ENCODE peak calls at places on chromosomes 2 and 18, in six cellular contexts. J, H, X, W, O and B are unnamed samples. For H3K36me3, the result is how much of the 10 kb centered on the place peaks cover.

GRCh38 chr2:37230581-37230980 is 815 bp downstream of the CEBPZ start:
- DNase-seq in W (peak), J (no peak), O (no peak), H (peak), X (no peak), B (no peak)

GRCh38 chr2:112784199-112785189 is at the start of gene IL1A:
- DNase-seq in W (peak), O (peak), H (peak), J (peak), X (no peak), B (peak)

GRCh38 chr2:150425121-150425559 is 62.3 kb downstream of the RND3 start:
- DNase-seq in J (peak), X (peak), W (peak), O (no peak), H (peak), B (peak)

GRCh38 chr2:96157649-96158553 is 12.7 kb upstream of the DUSP2 start:
- DNase-seq in X (no peak), H (no peak), W (no peak), O (peak), J (no peak), B (no peak)

GRCh38 chr2:168097431-168097830 is 150.0 kb downstream of the STK39 start:
- DNase-seq in W (no peak), H (no peak), O (peak), X (no peak), J (no peak), B (no peak)

GRCh38 chr2:122804494-122804893 is 1049.0 kb downstream of the TSN start:
- DNase-seq in O (no peak), H (no peak), X (no peak), J (no peak), W (no peak), B (no peak)

GRCh38 chr2:110827518-110827917 is 95.1 kb downstream of the ACOXL start:
- DNase-seq in O (no peak), H (no peak), J (no peak), X (no peak), W (no peak), B (no peak)

GRCh38 chr2:53715568-53715967 is 52.0 kb upstream of the CHAC2 start:
- DNase-seq in W (peak), X (no peak), O (no peak), J (no peak), H (no peak), B (no peak)

GRCh38 chr2:118816669-118817068 is 30.8 kb downstream of the EN1 start:
- DNase-seq in H (no peak), W (no peak), X (no peak), J (no peak), O (no peak), B (no peak)

GRCh38 chr2:231727621-231728020 is 19.3 kb downstream of the PTMA start:
- DNase-seq in X (no peak), H (no peak), J (no peak), O (no peak), W (no peak), B (no peak)

GRCh38 chr2:121297217-121297830 is 12.3 kb upstream of the TFCP2L1 start:
- DNase-seq in X (no peak), O (no peak), W (peak), H (peak), J (peak), B (no peak)

GRCh38 chr18:23354625-23355024 is 98.5 kb upstream of the RIOK3 start:
- DNase-seq in J (peak), W (peak), X (peak), H (peak), O (peak), B (no peak)

GRCh38 chr2:135890830-135891229 is 14.6 kb upstream of the MCM6 start:
- DNase-seq in X (no peak), O (no peak), J (no peak), W (no peak), H (no peak), B (no peak)

GRCh38 chr18:46946656-46947282 is 29.4 kb downstream of the KATNAL2 start:
- DNase-seq in O (no peak), W (peak), J (peak), X (peak), H (peak), B (peak)

GRCh38 chr2:120422761-120423160 is 76.8 kb downstream of the INHBB start:
- DNase-seq in H (no peak), W (no peak), J (no peak), X (no peak), O (no peak), B (no peak)

GRCh38 chr2:224520064-224520463 is 65.1 kb downstream of the CUL3 start:
- DNase-seq in W (peak), X (no peak), J (peak), H (no peak), O (no peak), B (no peak)

GRCh38 chr2:174235680-174236079 is 12.7 kb downstream of the OLA1 start:
- DNase-seq in O (no peak), H (no peak), W (peak), X (no peak), J (peak), B (no peak)

GRCh38 chr2:174236429-174236828 is 11.9 kb downstream of the OLA1 start:
- DNase-seq in H (no peak), J (no peak), W (no peak), O (no peak), X (no peak), B (no peak)

GRCh38 chr2:174243812-174244211 is 4.5 kb downstream of the OLA1 start:
- DNase-seq in H (no peak), X (no peak), W (no peak), J (no peak), O (no peak), B (no peak)

GRCh38 chr2:174245065-174245464 is 3.3 kb downstream of the OLA1 start:
- DNase-seq in O (no peak), X (no peak), J (no peak), W (no peak), H (no peak), B (no peak)

DNA sequence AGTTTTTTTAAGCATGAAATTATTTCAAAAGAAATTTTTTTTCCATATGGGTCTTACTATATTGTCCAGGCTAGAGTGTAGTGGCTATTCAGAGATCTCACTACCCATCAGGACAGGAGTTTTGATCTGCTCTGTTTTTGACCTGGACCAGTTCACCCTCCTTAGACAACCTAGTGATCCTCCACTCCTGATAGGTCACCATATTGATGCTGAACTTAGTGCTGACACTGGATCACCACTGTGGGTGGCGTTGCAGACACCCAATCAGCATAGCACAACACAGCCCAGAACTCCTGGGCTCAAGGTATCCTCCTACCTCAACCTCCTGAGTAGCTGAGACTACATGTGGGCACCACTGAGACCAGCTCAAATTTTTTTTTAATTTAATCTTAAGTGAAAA is 8.2 kb downstream of the OLA1 start:
- DNase-seq in W (no peak), H (no peak), O (no peak), X (no peak), J (no peak), B (no peak)
- H3K36me3 ChIP-seq in W (under half), H (under half), O (under half), X (under half), J (under half), B (half or more)

GRCh38 chr2:75481041-75481836 is 79.5 kb downstream of the EVA1A start:
- DNase-seq in X (no peak), J (peak), H (peak), O (no peak), W (peak), B (no peak)
- H3K4ac ChIP-seq in X (no peak), J (no peak), H (no peak), O (no peak), W (no peak), B (no peak)

DNA sequence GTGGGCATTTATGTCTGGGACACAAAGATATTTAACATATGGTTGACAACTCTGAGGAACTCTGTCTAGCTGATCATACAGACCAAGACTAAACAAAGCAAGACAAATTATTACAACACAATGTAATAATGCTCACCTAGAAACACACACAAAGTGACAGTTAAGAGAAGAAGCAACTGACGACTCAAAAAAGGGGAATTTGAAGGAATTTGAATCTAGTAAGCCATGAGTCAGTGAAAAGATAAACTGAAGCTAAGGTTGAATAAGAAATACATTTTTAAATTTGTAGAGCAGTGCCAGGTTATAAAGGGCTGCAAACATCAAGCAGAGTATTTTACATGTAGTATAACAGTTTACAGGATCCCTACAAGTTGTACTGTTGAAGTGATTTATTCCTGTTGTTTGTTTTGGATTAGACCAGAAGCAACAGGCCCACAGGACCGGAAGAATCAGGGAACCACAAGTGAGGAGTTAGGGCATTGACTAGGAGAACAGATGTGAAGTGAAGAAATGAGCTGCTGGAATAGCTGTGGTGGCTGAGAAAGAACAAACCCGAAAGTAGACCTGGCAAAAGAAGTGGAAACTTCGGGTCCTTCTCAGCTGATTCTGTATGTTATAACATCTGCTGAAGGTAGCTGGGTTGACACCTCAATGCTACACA is 35.6 kb downstream of the IFIH1 start:
- DNase-seq in W (peak), H (no peak), O (no peak), J (peak), X (no peak), B (no peak)
- H3K36me3 ChIP-seq in W (under half), H (under half), O (under half), J (under half), X (under half), B (under half)

DNA sequence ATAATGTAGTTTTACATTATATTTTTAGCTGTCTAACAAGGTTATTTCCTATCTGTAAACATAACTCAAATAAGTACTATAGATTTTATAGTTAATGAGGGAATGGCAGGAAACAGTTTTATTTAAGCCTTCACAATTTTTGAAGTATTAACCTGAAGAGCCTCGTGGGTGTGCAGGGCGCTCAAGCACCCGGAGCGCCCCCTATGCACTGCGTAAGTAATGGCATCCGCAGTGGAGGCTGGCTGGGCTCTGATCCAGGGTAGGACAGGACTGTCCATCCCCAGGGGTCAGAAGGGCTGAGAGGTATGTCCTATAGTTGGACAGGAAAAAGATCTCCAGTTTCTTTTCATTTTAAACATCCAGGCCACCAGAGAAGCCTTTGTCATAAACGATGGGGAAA is 8.2 kb upstream of the GBX2 start:
- DNase-seq in X (peak), J (peak), W (no peak), H (peak), O (no peak), B (peak)
- H3K4ac ChIP-seq in X (no peak), J (no peak), W (no peak), H (no peak), O (no peak), B (no peak)

GRCh38 chr2:225597911-225598310 is 198.4 kb downstream of the NYAP2 start:
- DNase-seq in H (no peak), W (peak), O (peak), X (no peak), J (no peak), B (peak)
- H3K36me3 ChIP-seq in H (under half), W (under half), O (under half), X (under half), J (under half), B (under half)

GRCh38 chr2:113890253-113891235 is 655 bp downstream of the ACTR3 start:
- DNase-seq in X (peak), J (peak), H (peak), W (peak), O (peak), B (peak)
- H3K4ac ChIP-seq in X (peak), J (peak), H (peak), W (peak), O (peak), B (peak)

DNA sequence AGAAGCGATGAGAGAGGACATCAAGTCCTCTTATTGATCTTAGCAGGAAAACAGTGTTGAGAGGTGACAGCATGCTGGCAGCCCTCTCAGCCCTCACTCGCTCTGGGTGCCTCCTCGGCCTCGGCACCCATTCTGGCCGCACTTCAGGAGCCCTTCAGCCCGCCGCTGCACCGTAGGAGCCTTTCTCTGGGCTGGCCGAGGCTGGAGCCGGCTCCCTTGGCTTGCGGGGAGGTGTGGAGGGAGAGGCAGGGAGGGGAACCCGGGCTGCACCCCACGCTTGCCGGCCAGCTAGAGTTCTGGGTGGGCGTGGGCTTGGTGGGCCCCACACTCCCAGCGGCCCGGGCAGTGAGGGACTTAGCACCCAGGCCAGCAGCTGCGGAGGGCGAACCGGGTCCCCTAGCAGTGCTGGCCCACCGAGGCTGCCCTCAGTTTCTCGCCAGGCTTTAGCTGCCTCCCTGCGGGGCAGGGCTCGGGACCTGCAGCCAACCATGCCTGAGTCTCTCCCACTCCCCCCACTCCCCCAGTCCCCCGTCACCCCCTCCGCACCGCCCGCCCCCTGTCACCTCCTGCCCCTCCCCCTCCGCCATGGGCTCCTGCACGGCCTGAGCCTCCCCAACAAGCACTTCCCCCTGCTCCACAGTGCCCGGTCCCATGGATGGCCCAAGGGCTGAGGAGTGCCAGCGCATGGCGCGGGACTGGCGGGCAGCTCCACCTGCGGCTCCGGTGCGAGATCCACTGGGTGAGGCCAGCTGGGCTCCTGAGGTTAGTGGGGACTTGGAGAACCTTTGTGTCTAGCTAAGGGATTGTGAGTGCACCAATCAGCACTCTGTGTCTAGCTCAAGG is 8.4 kb downstream of the FAP start:
- DNase-seq in H (no peak), W (no peak), J (no peak), X (no peak), O (no peak), B (no peak)
- H3K36me3 ChIP-seq in H (under half), W (half or more), J (under half), X (under half), O (under half), B (under half)

DNA sequence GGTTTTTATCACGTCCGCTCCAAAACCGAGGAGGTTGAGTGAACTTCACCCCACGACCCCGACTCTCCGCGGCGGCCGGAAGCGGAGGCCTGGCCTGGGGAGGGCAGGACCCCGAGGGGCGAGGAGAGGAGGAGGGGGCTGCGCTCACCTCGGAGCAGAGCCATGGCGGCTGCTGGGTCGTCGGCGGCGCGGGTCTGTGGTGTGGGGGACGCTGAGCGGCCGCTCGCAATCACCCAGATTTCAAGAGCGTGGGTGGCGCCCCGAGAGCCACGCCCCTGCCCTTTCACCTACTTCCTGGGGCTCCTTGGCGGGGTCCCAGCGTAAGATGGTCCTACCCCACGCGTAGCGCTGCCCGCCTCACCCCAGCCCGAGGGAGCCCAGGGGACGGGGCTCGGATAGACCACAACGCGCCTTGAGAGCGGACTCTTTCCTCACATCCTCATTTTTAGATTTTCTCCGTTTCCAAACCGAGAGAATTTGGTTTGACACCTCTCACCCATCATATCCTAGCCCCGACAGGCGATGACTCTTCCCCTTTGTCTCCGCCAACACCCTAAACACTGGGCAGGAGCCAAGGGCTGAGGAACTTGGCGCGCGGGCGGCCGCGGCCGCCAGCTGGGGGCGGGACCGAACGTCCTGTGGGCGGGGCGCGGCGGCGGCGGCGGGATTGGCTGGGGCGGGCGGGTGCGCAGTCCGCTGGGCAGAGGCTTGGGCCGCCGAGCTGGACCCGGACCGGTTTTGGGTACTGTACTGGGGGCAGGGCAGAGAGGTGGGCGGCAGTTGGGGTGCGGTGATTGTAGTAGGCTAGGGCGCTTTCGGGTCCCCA is at the start of gene ACAA2:
- DNase-seq in O (peak), H (peak), J (peak), W (peak), X (peak), B (peak)
- H3K4ac ChIP-seq in O (peak), H (peak), J (peak), W (peak), X (peak), B (no peak)